ENCODE peak calls at places on chromosomes 11 and 22, in eight cellular contexts. One of them, this sample, is unnamed.

GRCh38 chr11:126076641-126077040 is 14.0 kb upstream of the CDON start:
- DNase-seq in neural progenitor cell: peak
- DNase-seq in psoas muscle: no peak
- DNase-seq in uterus: no peak
- DNase-seq in fibroblast of pulmonary artery: no peak
- DNase-seq in heart right ventricle: no peak
- DNase-seq in BE2C: no peak
- DNase-seq in colonic mucosa: no peak
- DNase-seq in this sample: no peak

GRCh38 chr22:43482310-43482625 is 70.5 kb downstream of the MPPED1 start:
- DNase-seq in colonic mucosa: no peak
- DNase-seq in psoas muscle: no peak
- DNase-seq in uterus: no peak
- DNase-seq in neural progenitor cell: no peak
- DNase-seq in fibroblast of pulmonary artery: no peak
- DNase-seq in BE2C: no peak
- DNase-seq in heart right ventricle: no peak
- DNase-seq in this sample: no peak

GRCh38 chr11:67071420-67072284 is 15.0 kb downstream of the RHOD start:
- DNase-seq in colonic mucosa: peak
- DNase-seq in neural progenitor cell: peak
- DNase-seq in uterus: peak
- DNase-seq in heart right ventricle: peak
- DNase-seq in fibroblast of pulmonary artery: peak
- DNase-seq in BE2C: peak
- DNase-seq in psoas muscle: peak
- DNase-seq in this sample: no peak

GRCh38 chr11:71369411-71369810 is 78.8 kb downstream of the DHCR7 start:
- DNase-seq in colonic mucosa: no peak
- DNase-seq in psoas muscle: no peak
- DNase-seq in uterus: no peak
- DNase-seq in fibroblast of pulmonary artery: no peak
- DNase-seq in BE2C: no peak
- DNase-seq in neural progenitor cell: no peak
- DNase-seq in heart right ventricle: no peak
- DNase-seq in this sample: no peak

GRCh38 chr11:46987183-46987582 is 50.6 kb downstream of the CSTPP1 start:
- DNase-seq in psoas muscle: no peak
- DNase-seq in colonic mucosa: no peak
- DNase-seq in BE2C: no peak
- DNase-seq in heart right ventricle: no peak
- DNase-seq in neural progenitor cell: peak
- DNase-seq in uterus: no peak
- DNase-seq in fibroblast of pulmonary artery: no peak
- DNase-seq in this sample: no peak

GRCh38 chr11:120245434-120245833 is 5.5 kb downstream of the POU2F3 start:
- DNase-seq in neural progenitor cell: no peak
- DNase-seq in uterus: no peak
- DNase-seq in colonic mucosa: no peak
- DNase-seq in fibroblast of pulmonary artery: no peak
- DNase-seq in BE2C: no peak
- DNase-seq in heart right ventricle: no peak
- DNase-seq in psoas muscle: no peak
- DNase-seq in this sample: no peak

GRCh38 chr11:45179686-45180085 is 33.2 kb downstream of the PRDM11 start:
- DNase-seq in heart right ventricle: no peak
- DNase-seq in fibroblast of pulmonary artery: no peak
- DNase-seq in uterus: no peak
- DNase-seq in psoas muscle: no peak
- DNase-seq in colonic mucosa: no peak
- DNase-seq in BE2C: no peak
- DNase-seq in neural progenitor cell: no peak
- DNase-seq in this sample: no peak

GRCh38 chr11:19380375-19380774 is 139.6 kb upstream of the E2F8 start:
- DNase-seq in neural progenitor cell: no peak
- DNase-seq in heart right ventricle: no peak
- DNase-seq in psoas muscle: no peak
- DNase-seq in uterus: no peak
- DNase-seq in colonic mucosa: no peak
- DNase-seq in fibroblast of pulmonary artery: peak
- DNase-seq in BE2C: no peak
- DNase-seq in this sample: peak

GRCh38 chr22:32803020-32803758 is 1.7 kb downstream of the TIMP3 start:
- DNase-seq in neural progenitor cell: peak
- DNase-seq in colonic mucosa: no peak
- DNase-seq in heart right ventricle: no peak
- DNase-seq in BE2C: no peak
- DNase-seq in fibroblast of pulmonary artery: no peak
- DNase-seq in uterus: peak
- DNase-seq in psoas muscle: peak
- DNase-seq in this sample: no peak

GRCh38 chr11:7657306-7658025 is 15.8 kb downstream of the CYB5R2 start:
- DNase-seq in colonic mucosa: peak
- DNase-seq in heart right ventricle: peak
- DNase-seq in uterus: peak
- DNase-seq in neural progenitor cell: peak
- DNase-seq in psoas muscle: peak
- DNase-seq in fibroblast of pulmonary artery: peak
- DNase-seq in BE2C: peak
- DNase-seq in this sample: no peak

GRCh38 chr11:64791781-64792291 is 11.2 kb downstream of the MAP4K2 start:
- DNase-seq in psoas muscle: peak
- DNase-seq in neural progenitor cell: no peak
- DNase-seq in heart right ventricle: no peak
- DNase-seq in colonic mucosa: no peak
- DNase-seq in fibroblast of pulmonary artery: no peak
- DNase-seq in uterus: no peak
- DNase-seq in BE2C: no peak
- DNase-seq in this sample: no peak

GRCh38 chr11:130223291-130223971 is 63.8 kb downstream of the ST14 start:
- DNase-seq in psoas muscle: no peak
- DNase-seq in heart right ventricle: peak
- DNase-seq in uterus: no peak
- DNase-seq in colonic mucosa: no peak
- DNase-seq in BE2C: no peak
- DNase-seq in fibroblast of pulmonary artery: peak
- DNase-seq in neural progenitor cell: no peak
- DNase-seq in this sample: no peak

GRCh38 chr22:37517826-37518450 is 1.3 kb downstream of the CARD10 start:
- DNase-seq in uterus: no peak
- DNase-seq in neural progenitor cell: no peak
- DNase-seq in psoas muscle: no peak
- DNase-seq in colonic mucosa: no peak
- DNase-seq in fibroblast of pulmonary artery: no peak
- DNase-seq in heart right ventricle: no peak
- DNase-seq in BE2C: no peak
- DNase-seq in this sample: no peak

GRCh38 chr11:65310215-65310614 is 4.5 kb upstream of the CDC42EP2 start:
- DNase-seq in heart right ventricle: peak
- DNase-seq in neural progenitor cell: peak
- DNase-seq in fibroblast of pulmonary artery: no peak
- DNase-seq in psoas muscle: peak
- DNase-seq in uterus: no peak
- DNase-seq in colonic mucosa: peak
- DNase-seq in BE2C: no peak
- DNase-seq in this sample: no peak

GRCh38 chr11:62627718-62628117 is 5.9 kb upstream of the B3GAT3 start:
- DNase-seq in fibroblast of pulmonary artery: no peak
- DNase-seq in neural progenitor cell: no peak
- DNase-seq in heart right ventricle: no peak
- DNase-seq in BE2C: no peak
- DNase-seq in colonic mucosa: no peak
- DNase-seq in uterus: no peak
- DNase-seq in psoas muscle: no peak
- DNase-seq in this sample: no peak

GRCh38 chr11:33207408-33207985 is 46.2 kb upstream of the CSTF3 start:
- DNase-seq in fibroblast of pulmonary artery: peak
- DNase-seq in colonic mucosa: no peak
- DNase-seq in psoas muscle: no peak
- DNase-seq in uterus: peak
- DNase-seq in BE2C: no peak
- DNase-seq in neural progenitor cell: no peak
- DNase-seq in heart right ventricle: peak
- DNase-seq in this sample: no peak

GRCh38 chr11:39784873-39785272 is 1674.6 kb downstream of the LRRC4C start:
- DNase-seq in BE2C: no peak
- DNase-seq in uterus: no peak
- DNase-seq in heart right ventricle: no peak
- DNase-seq in colonic mucosa: no peak
- DNase-seq in neural progenitor cell: no peak
- DNase-seq in fibroblast of pulmonary artery: no peak
- DNase-seq in psoas muscle: no peak
- DNase-seq in this sample: no peak

GRCh38 chr11:68375337-68375736 is 62.9 kb downstream of the LRP5 start:
- DNase-seq in psoas muscle: no peak
- DNase-seq in colonic mucosa: no peak
- DNase-seq in uterus: no peak
- DNase-seq in heart right ventricle: no peak
- DNase-seq in BE2C: no peak
- DNase-seq in neural progenitor cell: no peak
- DNase-seq in fibroblast of pulmonary artery: no peak
- DNase-seq in this sample: no peak

GRCh38 chr11:8717876-8718753 is 35.5 kb downstream of the RPL27A start:
- DNase-seq in neural progenitor cell: no peak
- DNase-seq in BE2C: no peak
- DNase-seq in heart right ventricle: peak
- DNase-seq in fibroblast of pulmonary artery: peak
- DNase-seq in psoas muscle: peak
- DNase-seq in uterus: peak
- DNase-seq in colonic mucosa: no peak
- DNase-seq in this sample: peak
- H3K4me3 ChIP-seq in neural progenitor cell: no peak
- H3K4me3 ChIP-seq in BE2C: no peak
- H3K4me3 ChIP-seq in heart right ventricle: no peak
- H3K4me3 ChIP-seq in fibroblast of pulmonary artery: peak
- H3K4me3 ChIP-seq in psoas muscle: no peak
- H3K4me3 ChIP-seq in uterus: no peak
- H3K4me3 ChIP-seq in colonic mucosa: no peak
- H3K4me3 ChIP-seq in this sample: peak

GRCh38 chr22:49861642-49862407 is 8.2 kb downstream of the ZBED4 start:
- DNase-seq in uterus: no peak
- DNase-seq in psoas muscle: no peak
- DNase-seq in heart right ventricle: no peak
- DNase-seq in fibroblast of pulmonary artery: peak
- DNase-seq in neural progenitor cell: no peak
- DNase-seq in BE2C: no peak
- DNase-seq in colonic mucosa: no peak
- DNase-seq in this sample: no peak
- H3K4me3 ChIP-seq in uterus: no peak
- H3K4me3 ChIP-seq in psoas muscle: no peak
- H3K4me3 ChIP-seq in heart right ventricle: no peak
- H3K4me3 ChIP-seq in fibroblast of pulmonary artery: no peak
- H3K4me3 ChIP-seq in neural progenitor cell: no peak
- H3K4me3 ChIP-seq in BE2C: no peak
- H3K4me3 ChIP-seq in colonic mucosa: no peak
- H3K4me3 ChIP-seq in this sample: no peak

GRCh38 chr11:72585762-72586590 is 88.2 kb downstream of the PDE2A start:
- DNase-seq in BE2C: peak
- DNase-seq in uterus: peak
- DNase-seq in heart right ventricle: peak
- DNase-seq in colonic mucosa: peak
- DNase-seq in neural progenitor cell: peak
- DNase-seq in psoas muscle: peak
- DNase-seq in fibroblast of pulmonary artery: peak
- DNase-seq in this sample: no peak

GRCh38 chr11:72586591-72587090 is 87.6 kb downstream of the PDE2A start:
- DNase-seq in neural progenitor cell: no peak
- DNase-seq in psoas muscle: no peak
- DNase-seq in heart right ventricle: no peak
- DNase-seq in fibroblast of pulmonary artery: no peak
- DNase-seq in colonic mucosa: no peak
- DNase-seq in uterus: no peak
- DNase-seq in BE2C: no peak
- DNase-seq in this sample: no peak

GRCh38 chr11:72584293-72584921 is 89.8 kb downstream of the PDE2A start:
- DNase-seq in fibroblast of pulmonary artery: peak
- DNase-seq in neural progenitor cell: peak
- DNase-seq in heart right ventricle: peak
- DNase-seq in BE2C: no peak
- DNase-seq in colonic mucosa: peak
- DNase-seq in uterus: no peak
- DNase-seq in psoas muscle: peak
- DNase-seq in this sample: no peak

GRCh38 chr11:72583616-72584292 is 90.5 kb downstream of the PDE2A start:
- DNase-seq in uterus: no peak
- DNase-seq in neural progenitor cell: no peak
- DNase-seq in fibroblast of pulmonary artery: no peak
- DNase-seq in psoas muscle: peak
- DNase-seq in heart right ventricle: no peak
- DNase-seq in colonic mucosa: no peak
- DNase-seq in BE2C: no peak
- DNase-seq in this sample: no peak

DNA sequence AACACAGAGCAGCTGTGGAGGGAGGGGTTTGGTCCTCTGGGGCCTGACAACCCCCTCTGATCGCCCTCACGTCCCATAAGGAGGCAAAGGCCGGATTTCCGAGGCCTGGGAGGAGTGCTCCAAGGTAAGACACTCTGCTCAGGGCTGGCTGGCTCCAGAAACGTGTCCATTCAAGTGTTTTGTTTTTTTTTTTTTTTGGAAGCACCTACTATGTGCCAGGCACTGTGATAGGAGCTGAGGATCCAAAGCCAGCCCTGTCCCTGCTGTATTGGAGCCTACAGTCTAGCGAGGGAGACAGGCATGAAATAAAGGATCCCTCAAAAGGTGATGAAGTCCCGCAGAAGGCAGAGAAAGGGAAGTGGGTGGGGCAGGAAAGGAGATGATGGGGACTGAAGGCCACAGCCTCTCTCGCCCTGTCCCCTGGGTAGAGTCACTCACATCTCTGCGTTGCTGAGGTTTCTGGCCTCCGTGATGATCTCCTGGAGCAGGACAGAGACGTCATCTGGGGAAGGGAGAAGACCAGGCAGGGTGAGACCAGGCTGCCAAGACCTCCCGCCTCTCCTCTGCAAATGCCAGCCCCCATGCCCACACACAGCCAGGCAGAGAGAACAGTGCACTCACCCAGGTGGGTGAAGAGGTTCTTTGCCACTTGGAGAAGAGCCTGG is 89.2 kb downstream of the PDE2A start:
- DNase-seq in neural progenitor cell: no peak
- DNase-seq in heart right ventricle: no peak
- DNase-seq in fibroblast of pulmonary artery: no peak
- DNase-seq in BE2C: no peak
- DNase-seq in colonic mucosa: no peak
- DNase-seq in psoas muscle: no peak
- DNase-seq in uterus: no peak
- DNase-seq in this sample: no peak
- H3K4me3 ChIP-seq in neural progenitor cell: peak
- H3K4me3 ChIP-seq in heart right ventricle: no peak
- H3K4me3 ChIP-seq in fibroblast of pulmonary artery: no peak
- H3K4me3 ChIP-seq in BE2C: no peak
- H3K4me3 ChIP-seq in colonic mucosa: no peak
- H3K4me3 ChIP-seq in psoas muscle: no peak
- H3K4me3 ChIP-seq in uterus: no peak
- H3K4me3 ChIP-seq in this sample: no peak

DNA sequence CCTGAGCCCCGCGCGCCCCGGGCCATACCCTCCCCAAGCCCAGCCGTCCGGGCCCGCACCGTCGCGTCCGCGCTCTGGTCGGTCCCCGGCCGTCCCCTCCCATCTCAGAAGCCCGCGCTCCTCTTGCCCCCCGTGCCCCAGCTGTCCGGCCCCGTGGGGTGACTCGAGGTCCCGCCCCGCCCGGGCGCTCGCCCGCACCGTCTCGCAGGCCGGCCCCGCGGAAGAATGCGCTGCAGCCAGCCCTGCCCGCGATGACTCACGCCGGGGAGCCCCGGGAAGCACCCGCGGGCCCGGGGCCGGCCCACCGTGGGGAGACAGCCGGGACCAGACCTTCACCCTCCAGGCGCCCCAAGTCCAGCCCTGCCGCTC is 275 bp upstream of the PHLDA2 start:
- DNase-seq in BE2C: no peak
- DNase-seq in colonic mucosa: peak
- DNase-seq in heart right ventricle: no peak
- DNase-seq in uterus: no peak
- DNase-seq in neural progenitor cell: peak
- DNase-seq in fibroblast of pulmonary artery: peak
- DNase-seq in psoas muscle: peak
- DNase-seq in this sample: no peak
- H3K4me3 ChIP-seq in BE2C: no peak
- H3K4me3 ChIP-seq in colonic mucosa: peak
- H3K4me3 ChIP-seq in heart right ventricle: peak
- H3K4me3 ChIP-seq in uterus: no peak
- H3K4me3 ChIP-seq in neural progenitor cell: no peak
- H3K4me3 ChIP-seq in fibroblast of pulmonary artery: peak
- H3K4me3 ChIP-seq in psoas muscle: peak
- H3K4me3 ChIP-seq in this sample: peak

This sample was measured in skeletal muscle cell.